ENCODE peak calls at places on chromosomes 4 and X, in six cellular contexts. Z is SK-N-SH, B is A549, J is HepG2, T is H1, V is GM12878. Y is an unnamed sample.

GRCh38 chr4:116180056-116180690 is 905.2 kb downstream of the TRAM1L1 start:
- DNase-seq in J (no peak), V (no peak), Z (peak; percentile 24), B (peak; percentile 0), T (no peak), Y (no peak)

GRCh38 chr4:7827566-7827965 is 112.1 kb downstream of the AFAP1 start:
- DNase-seq in T (no peak), J (no peak), V (no peak), Z (no peak), B (no peak), Y (no peak)

GRCh38 chrX:31333181-31333831 is 261.5 kb upstream of the FTHL17 start:
- DNase-seq in J (no peak), V (no peak), T (no peak), Z (no peak), B (no peak), Y (peak; percentile 7)

GRCh38 chr4:55554453-55555030 is 7.8 kb upstream of the CLOCK start:
- DNase-seq in Z (peak; percentile 26), J (peak; percentile 19), T (no peak), V (no peak), B (peak; percentile 11), Y (no peak)

GRCh38 chr4:78056265-78057129 is 626 bp upstream of the FRAS1 start:
- DNase-seq in Z (peak; percentile 75), V (no peak), B (peak; percentile 61), T (peak; percentile 84), J (peak; percentile 92), Y (peak; percentile 28)

GRCh38 chr4:158586881-158587280 is 65.2 kb downstream of the RXFP1 start:
- DNase-seq in T (no peak), B (no peak), V (no peak), Z (no peak), J (no peak), Y (no peak)

GRCh38 chr4:185235480-185236154 is 26.2 kb downstream of the SNX25 start:
- DNase-seq in B (no peak), V (no peak), J (peak; percentile 85), T (no peak), Z (peak; percentile 71), Y (peak; percentile 56)

GRCh38 chr4:178165251-178165650 is 723.0 kb upstream of the AGA start:
- DNase-seq in Z (no peak), B (no peak), J (no peak), V (no peak), T (no peak), Y (no peak)

GRCh38 chr4:2824329-2825183 is 19.1 kb upstream of the ADD1 start:
- DNase-seq in B (no peak), T (no peak), J (no peak), Z (no peak), V (no peak), Y (no peak)

GRCh38 chr4:78057600-78058560 is 757 bp downstream of the FRAS1 start:
- DNase-seq in V (no peak), B (peak; percentile 10), Z (peak; percentile 66), J (peak; percentile 54), T (peak; percentile 61), Y (no peak)

GRCh38 chrX:46628406-46629371 is 55.1 kb downstream of the CHST7 start:
- DNase-seq in J (no peak), B (no peak), T (no peak), V (peak; percentile 91), Z (no peak), Y (no peak)

GRCh38 chrX:72137846-72138455 is 6.2 kb upstream of the RTL5 start:
- DNase-seq in V (no peak), Z (no peak), T (no peak), J (no peak), B (no peak), Y (no peak)

GRCh38 chr4:71288875-71289274 is 49.9 kb upstream of the SLC4A4 start:
- DNase-seq in B (no peak), V (no peak), Z (no peak), J (no peak), T (no peak), Y (no peak)

GRCh38 chr4:71290481-71290880 is 48.3 kb upstream of the SLC4A4 start:
- DNase-seq in J (no peak), Z (no peak), V (no peak), B (no peak), T (no peak), Y (no peak)

GRCh38 chr4:71287305-71287704 is 51.5 kb upstream of the SLC4A4 start:
- DNase-seq in T (no peak), J (no peak), V (no peak), B (no peak), Z (no peak), Y (no peak)

GRCh38 chr4:71292228-71292627 is 46.6 kb upstream of the SLC4A4 start:
- DNase-seq in V (no peak), J (no peak), B (no peak), Z (no peak), T (no peak), Y (no peak)

GRCh38 chr4:71290074-71290473 is 48.7 kb upstream of the SLC4A4 start:
- DNase-seq in B (no peak), J (no peak), T (no peak), V (no peak), Z (no peak), Y (no peak)
- H3K4me2 ChIP-seq in B (no peak overlapping the region), J (no peak overlapping the region), T (no peak overlapping the region), V (no peak overlapping the region), Z (no peak overlapping the region), Y (no peak overlapping the region)

GRCh38 chr4:124918559-124919122 is 206.1 kb upstream of the ANKRD50 start:
- DNase-seq in J (no peak), Z (no peak), B (no peak), T (no peak), V (no peak), Y (no peak)
- TF ChIP-seq EP300 in J (no peak), Z (no peak), B (no peak), T (no peak), V (no peak), Y (no peak)

DNA sequence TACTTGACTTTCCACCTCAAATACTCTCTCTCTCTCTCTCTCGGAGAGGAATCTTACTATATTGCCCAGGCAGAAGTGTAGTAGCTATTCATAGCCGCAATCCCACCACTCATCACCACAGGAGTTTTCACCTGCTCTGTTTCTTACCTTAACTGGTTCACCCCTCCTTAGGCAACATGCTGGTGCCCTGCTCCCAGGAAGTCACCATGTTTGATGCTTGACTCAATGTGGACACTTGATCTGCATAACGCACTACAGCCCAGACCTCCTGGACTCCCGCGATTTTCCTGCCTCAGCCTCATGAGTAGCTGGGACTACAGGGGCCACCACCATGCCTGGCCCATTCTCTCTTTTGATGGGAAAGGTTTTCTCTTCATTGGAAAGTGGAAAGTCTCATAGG is 271.8 kb downstream of the FBXW7 start:
- DNase-seq in J (no peak), Z (no peak), B (no peak), V (no peak), T (no peak), Y (no peak)
- TF ChIP-seq USF2 in J (no peak), Z (no peak), B (no peak), V (no peak), T (no peak), Y (no peak)

DNA sequence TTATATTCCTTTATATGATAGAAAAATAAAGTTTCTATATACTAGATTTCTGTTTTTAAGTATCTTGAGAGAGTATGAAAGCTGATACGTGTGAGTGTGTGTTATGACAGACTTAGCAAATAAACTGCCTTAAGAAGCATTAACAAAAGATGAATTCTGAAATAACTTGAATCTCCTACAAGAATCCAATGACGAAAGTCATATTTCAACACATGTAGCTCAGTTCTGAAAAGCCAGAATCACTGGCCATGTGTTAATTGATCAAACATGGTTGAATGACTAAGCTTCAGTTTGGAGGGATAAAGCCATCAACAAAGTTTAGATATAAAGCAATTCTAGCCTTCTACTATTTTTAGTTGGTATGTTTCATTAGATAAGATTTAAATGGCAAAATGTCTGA is 88.5 kb upstream of the ETNPPL start:
- DNase-seq in B (no peak), Z (no peak), T (no peak), J (no peak), V (no peak), Y (no peak)
- H3K4me2 ChIP-seq in B (no peak overlapping the region), Z (no peak overlapping the region), T (no peak overlapping the region), J (no peak overlapping the region), V (no peak overlapping the region), Y (no peak overlapping the region)

GRCh38 chrX:39609941-39610340 is 487.8 kb downstream of the BCOR start:
- DNase-seq in J (no peak), Z (no peak), T (no peak), V (no peak), B (no peak), Y (no peak)
- TF ChIP-seq EP300 in J (no peak), Z (no peak), T (no peak), V (no peak), B (no peak), Y (no peak)

Y was measured in K562.